ENCODE peak calls at places on chromosomes 13 and 19, in four cellular contexts. N is GM12878, X is IMR-90, H is K562. G is an unnamed sample.

GRCh38 chr13:29513002-29513980 is 82.2 kb downstream of the SLC7A1 start:
- DNase-seq in N (no peak), X (peak), H (no peak), G (peak)

GRCh38 chr19:3336680-3337523 is 29.5 kb upstream of the NFIC start:
- DNase-seq in N (no peak), X (peak), H (no peak), G (peak)

GRCh38 chr19:47111081-47111589 is 2.4 kb downstream of the ZC3H4 start:
- DNase-seq in N (no peak), X (no peak), H (no peak), G (peak)

GRCh38 chr13:51291341-51291740 is 48.1 kb upstream of the SERPINE3 start:
- DNase-seq in N (no peak), X (peak), H (no peak), G (no peak)

GRCh38 chr13:29498426-29499040 is 97.0 kb downstream of the SLC7A1 start:
- DNase-seq in N (no peak), X (no peak), H (no peak), G (no peak)

GRCh38 chr13:51673165-51673564 is 88.9 kb downstream of the WDFY2 start:
- DNase-seq in N (no peak), X (no peak), H (no peak), G (peak)

GRCh38 chr19:1591421-1592022 is 1.1 kb downstream of the MBD3 start:
- DNase-seq in N (no peak), X (no peak), H (no peak), G (peak)

GRCh38 chr19:1857648-1858326 is 5.6 kb downstream of the KLF16 start:
- DNase-seq in N (no peak), X (no peak), H (no peak), G (no peak)

GRCh38 chr13:57123660-57124059 is 17.1 kb upstream of the PRR20A start:
- DNase-seq in N (no peak), X (no peak), H (no peak), G (peak)

GRCh38 chr19:3269972-3270667 is 45.7 kb downstream of the CELF5 start:
- DNase-seq in N (no peak), X (no peak), H (no peak), G (no peak)

GRCh38 chr19:1851581-1852293 is 3.5 kb upstream of the REXO1 start:
- DNase-seq in N (no peak), X (no peak), H (no peak), G (no peak)

GRCh38 chr13:97426695-97427094 is 7.3 kb upstream of the RAP2A start:
- DNase-seq in N (no peak), X (no peak), H (no peak), G (no peak)

GRCh38 chr19:19642506-19643157 is 825 bp downstream of the GMIP start:
- DNase-seq in N (no peak), X (no peak), H (peak), G (peak)

GRCh38 chr19:4891066-4891465 is 11.6 kb downstream of the ARRDC5 start:
- DNase-seq in N (no peak), X (no peak), H (no peak), G (no peak)

GRCh38 chr13:98961204-98962105 is 16.4 kb downstream of the DOCK9 start:
- DNase-seq in N (no peak), X (no peak), H (no peak), G (no peak)

GRCh38 chr19:49347835-49348234 is 12.6 kb downstream of the CD37 start:
- DNase-seq in N (no peak), X (peak), H (peak), G (peak)

GRCh38 chr13:111153977-111154332 is 38.8 kb downstream of the ARHGEF7 start:
- DNase-seq in N (no peak), X (no peak), H (peak), G (no peak)

GRCh38 chr13:20703785-20704458 is 423 bp downstream of the IL17D start:
- DNase-seq in N (peak), X (peak), H (peak), G (peak)

GRCh38 chr13:20704459-20705069 is 1.1 kb downstream of the IL17D start:
- DNase-seq in N (no peak), X (no peak), H (no peak), G (no peak)

GRCh38 chr13:20700288-20700687 is 3.2 kb upstream of the IL17D start:
- DNase-seq in N (no peak), X (peak), H (no peak), G (no peak)

GRCh38 chr13:20702530-20702929 is 969 bp upstream of the IL17D start:
- DNase-seq in N (no peak), X (peak), H (no peak), G (peak)

DNA sequence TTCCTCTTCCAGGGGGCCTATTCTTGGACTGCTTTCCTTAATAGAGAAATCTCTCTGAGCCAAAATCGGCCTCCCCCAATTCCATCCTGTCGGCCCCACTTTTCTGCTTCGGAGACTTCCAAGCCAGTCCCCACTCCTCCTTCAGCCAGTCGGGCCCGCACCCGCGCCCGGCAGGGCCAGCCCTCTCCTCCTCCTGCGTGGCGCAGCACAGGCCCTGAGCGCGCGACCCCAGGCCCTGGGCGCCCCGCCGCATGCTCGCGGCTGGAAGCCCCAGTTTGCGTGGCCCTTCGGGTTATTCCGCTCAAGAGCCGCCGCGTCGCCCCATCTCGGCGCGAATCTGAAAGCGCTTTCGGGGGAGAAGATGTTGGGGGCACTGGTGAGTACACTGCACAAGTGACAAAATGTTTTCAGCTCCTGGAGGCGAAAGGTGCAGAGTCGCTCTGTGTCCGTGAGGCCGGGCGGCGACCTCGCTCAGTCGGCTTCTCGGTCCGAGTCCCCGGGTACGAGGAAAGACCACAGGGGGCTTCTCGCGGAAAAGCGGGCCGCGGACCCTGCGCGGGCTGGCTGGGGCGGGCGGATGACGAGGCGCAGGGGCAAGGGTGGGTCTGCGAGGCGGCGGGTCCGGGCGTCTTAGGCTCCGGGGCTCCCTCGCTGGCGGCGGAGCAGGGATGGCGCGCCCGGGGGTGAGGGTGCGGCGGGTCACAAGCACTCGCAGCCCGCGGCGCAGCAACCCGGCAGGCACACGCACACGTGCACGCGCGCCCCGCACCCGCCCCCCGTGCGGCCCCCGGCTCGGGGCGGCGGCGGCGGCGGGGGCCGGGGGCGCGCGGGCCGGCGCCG is at the start of gene IL17D:
- DNase-seq in N (no peak), X (no peak), H (peak), G (peak)
- TF ChIP-seq CTCF in N (no peak), X (no peak), H (no peak), G (no peak)

DNA sequence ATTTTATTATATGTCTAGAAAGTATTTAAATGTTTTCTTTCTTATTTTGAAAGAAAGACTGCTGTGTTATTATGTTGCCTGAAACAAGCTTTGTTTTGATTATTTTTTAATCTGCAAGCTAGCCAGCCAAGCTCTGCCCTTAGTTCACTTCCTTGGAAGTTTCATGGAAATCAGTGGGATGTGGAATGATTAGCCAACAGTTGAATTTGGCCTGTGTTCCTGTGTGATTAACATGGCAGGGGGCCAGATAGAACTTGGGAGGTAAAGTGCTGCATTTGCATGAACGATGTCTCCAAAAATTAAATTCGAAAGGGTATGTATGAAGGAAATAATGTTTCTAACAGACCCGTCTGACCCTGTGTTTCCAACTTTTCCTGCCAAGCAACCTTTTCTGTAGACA is 32.2 kb downstream of the UFM1 start:
- DNase-seq in N (no peak), X (no peak), H (no peak), G (no peak)
- TF ChIP-seq FOS in N (no peak), X (no peak), H (no peak), G (no peak)

DNA sequence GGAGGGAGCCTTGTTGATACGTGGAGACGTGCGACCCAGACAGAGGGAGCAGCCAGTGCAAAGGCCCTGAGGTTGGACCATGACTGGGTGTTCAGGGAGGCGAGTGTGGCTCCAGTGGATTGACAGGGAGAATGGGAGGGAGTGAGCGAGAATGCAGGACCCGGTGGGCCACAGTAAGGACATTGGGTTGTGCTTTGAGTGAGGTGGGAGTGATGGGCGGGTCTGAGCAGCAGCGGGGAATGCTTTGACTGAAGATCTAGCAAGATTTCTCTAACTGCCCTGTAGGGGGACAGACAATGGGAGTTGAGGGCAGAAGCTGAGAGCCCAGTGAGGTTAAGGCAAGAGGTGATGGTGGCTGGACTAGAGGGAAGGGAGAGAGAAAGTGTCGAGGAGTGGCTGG is 7.7 kb upstream of the NANOS2 start:
- DNase-seq in N (no peak), X (no peak), H (peak), G (no peak)
- TF ChIP-seq CTCF in N (peak), X (peak), H (peak), G (peak)

GRCh38 chr19:45935267-45935666 is 20.7 kb upstream of the NANOS2 start:
- DNase-seq in N (no peak), X (no peak), H (no peak), G (no peak)

GRCh38 chr19:45933759-45934158 is 19.2 kb upstream of the NANOS2 start:
- DNase-seq in N (no peak), X (no peak), H (no peak), G (no peak)

GRCh38 chr19:45938733-45939319 is 24.2 kb upstream of the NANOS2 start:
- DNase-seq in N (no peak), X (no peak), H (no peak), G (no peak)

GRCh38 chr19:45931055-45931454 is 16.5 kb upstream of the NANOS2 start:
- DNase-seq in N (no peak), X (no peak), H (no peak), G (no peak)

GRCh38 chr19:45934551-45935230 is 20.1 kb upstream of the NANOS2 start:
- DNase-seq in N (no peak), X (no peak), H (peak), G (no peak)
- TF ChIP-seq FOS in N (no peak), X (no peak), H (no peak), G (no peak)

GRCh38 chr19:23093832-23094231 is 23.0 kb upstream of the ZNF730 start:
- DNase-seq in N (no peak), X (no peak), H (no peak), G (no peak)
- TF ChIP-seq CTCF in N (no peak), X (no peak), H (peak), G (no peak)

DNA sequence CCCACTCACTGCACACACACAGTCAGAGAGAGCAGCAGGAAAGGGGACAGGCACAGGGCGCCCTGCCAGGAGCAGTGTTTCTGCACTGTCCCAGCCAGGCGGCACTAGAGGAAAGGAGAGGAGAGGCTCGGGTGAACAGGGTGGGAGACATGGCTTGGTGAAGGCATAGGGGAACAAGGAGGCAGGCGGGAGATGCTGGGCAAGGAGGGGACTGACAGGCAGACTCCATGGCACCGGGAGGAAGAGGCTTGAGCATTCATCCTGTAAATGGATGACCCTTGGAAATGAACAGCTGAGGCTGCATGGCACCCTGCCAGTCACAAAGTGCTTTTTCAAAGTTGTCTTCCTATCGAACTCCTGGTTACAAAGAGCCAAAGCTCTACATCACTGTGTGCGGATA is 22.5 kb downstream of the MED26 start:
- DNase-seq in N (no peak), X (no peak), H (no peak), G (peak)
- TF ChIP-seq FOS in N (no peak), X (no peak), H (no peak), G (no peak)

GRCh38 chr13:38527140-38527539 is 159.7 kb upstream of the FREM2 start:
- DNase-seq in N (no peak), X (no peak), H (no peak), G (no peak)

GRCh38 chr13:38535271-38535670 is 151.6 kb upstream of the FREM2 start:
- DNase-seq in N (no peak), X (no peak), H (no peak), G (no peak)

DNA sequence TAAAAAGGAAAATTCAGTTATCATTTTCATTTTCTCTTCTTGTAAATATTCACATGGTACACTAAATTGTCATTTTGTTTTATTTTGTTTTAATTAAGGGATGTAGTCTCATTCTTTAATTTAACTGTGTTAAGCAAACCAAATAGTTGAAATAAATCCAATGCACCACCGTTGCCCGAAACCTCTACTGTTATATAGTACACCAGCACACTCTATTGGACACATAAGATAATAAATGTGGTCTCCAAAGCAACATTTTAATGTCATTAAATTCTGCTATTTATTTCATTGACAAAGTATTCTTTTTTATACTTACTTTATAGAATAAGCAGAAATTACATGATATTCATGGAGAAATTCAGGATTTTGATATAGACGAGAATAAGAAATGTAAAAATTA is 156.4 kb upstream of the FREM2 start:
- DNase-seq in N (no peak), X (peak), H (peak), G (no peak)
- TF ChIP-seq CTCF in N (peak), X (peak), H (no peak), G (no peak)

DNA sequence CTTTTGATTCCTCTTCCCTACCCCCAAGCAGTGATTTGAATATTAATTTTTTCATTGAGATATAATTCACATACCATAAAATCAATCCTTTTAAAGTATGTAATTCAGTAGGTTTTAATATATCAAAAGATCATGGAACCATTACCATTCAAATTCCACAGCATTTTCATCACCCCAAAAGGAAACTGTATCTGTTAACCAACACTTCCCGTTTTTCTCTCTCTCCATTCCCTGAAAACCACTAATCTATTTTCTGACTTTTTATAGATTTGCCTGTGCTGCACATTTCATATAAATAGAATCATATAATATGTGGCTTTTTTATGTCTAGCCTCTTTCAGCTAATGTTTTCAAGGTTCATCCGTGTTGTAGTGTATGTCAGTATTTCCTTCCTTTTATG is 107.1 kb downstream of the PAN3 start:
- DNase-seq in N (no peak), X (no peak), H (no peak), G (no peak)
- TF ChIP-seq FOS in N (no peak), X (no peak), H (no peak), G (no peak)

GRCh38 chr19:16898306-16899015 is 9.7 kb downstream of the F2RL3 start:
- DNase-seq in N (no peak), X (no peak), H (no peak), G (no peak)

GRCh38 chr19:16896913-16897571 is 8.2 kb downstream of the F2RL3 start:
- DNase-seq in N (peak), X (peak), H (peak), G (peak)

GRCh38 chr19:16897572-16898056 is 8.8 kb downstream of the F2RL3 start:
- DNase-seq in N (no peak), X (no peak), H (no peak), G (no peak)

GRCh38 chr19:16901491-16902175 is 12.8 kb downstream of the F2RL3 start:
- DNase-seq in N (no peak), X (no peak), H (peak), G (no peak)

GRCh38 chr19:16899566-16900075 is 10.8 kb downstream of the F2RL3 start:
- DNase-seq in N (no peak), X (no peak), H (peak), G (peak)
- TF ChIP-seq CTCF in N (peak), X (peak), H (peak), G (peak)